ENCODE peak calls at places on chromosomes 13 and 19, in five cellular contexts. One of them, this sample, is unnamed.

GRCh38 chr19:8216357-8216756 is 7.2 kb downstream of the CERS4 start:
- DNase-seq in stimulated activated CD8-positive, alpha-beta memory T cell treated with anti-CD3 and anti-CD28 coated beads, Interleukin-15, amount 100 ng/mL, for 4 hours: no peak
- DNase-seq in activated effector memory CD4-positive, alpha-beta T cell treated with anti-CD3 and anti-CD28 coated beads, Interleukin-2, amount 50 U/mL, for 16 hours: no peak
- DNase-seq in activated CD8-positive, alpha-beta memory T cell treated with anti-CD3 and anti-CD28 coated beads for 48 hours: no peak
- DNase-seq in stimulated activated naive B cell treated with anti-CD40 and anti-IgM and Interleukin-4, amounts not matched to agents 10 μg/mL and 1 μg/mL and 100 μg/mL, for 72 hours: no peak
- DNase-seq in this sample: no peak

GRCh38 chr19:44767295-44768180 is 10.2 kb upstream of the CBLC start:
- DNase-seq in activated CD8-positive, alpha-beta memory T cell treated with anti-CD3 and anti-CD28 coated beads for 48 hours: no peak
- DNase-seq in stimulated activated naive B cell treated with anti-CD40 and anti-IgM and Interleukin-4, amounts not matched to agents 10 μg/mL and 1 μg/mL and 100 μg/mL, for 72 hours: no peak
- DNase-seq in stimulated activated CD8-positive, alpha-beta memory T cell treated with anti-CD3 and anti-CD28 coated beads, Interleukin-15, amount 100 ng/mL, for 4 hours: no peak
- DNase-seq in activated effector memory CD4-positive, alpha-beta T cell treated with anti-CD3 and anti-CD28 coated beads, Interleukin-2, amount 50 U/mL, for 16 hours: no peak
- DNase-seq in this sample: no peak

GRCh38 chr19:48755787-48756674 is 707 bp downstream of the FGF21 start:
- DNase-seq in stimulated activated naive B cell treated with anti-CD40 and anti-IgM and Interleukin-4, amounts not matched to agents 10 μg/mL and 1 μg/mL and 100 μg/mL, for 72 hours: no peak
- DNase-seq in stimulated activated CD8-positive, alpha-beta memory T cell treated with anti-CD3 and anti-CD28 coated beads, Interleukin-15, amount 100 ng/mL, for 4 hours: no peak
- DNase-seq in activated effector memory CD4-positive, alpha-beta T cell treated with anti-CD3 and anti-CD28 coated beads, Interleukin-2, amount 50 U/mL, for 16 hours: no peak
- DNase-seq in activated CD8-positive, alpha-beta memory T cell treated with anti-CD3 and anti-CD28 coated beads for 48 hours: no peak
- DNase-seq in this sample: no peak

GRCh38 chr19:8545743-8546142 is 31.5 kb downstream of the MYO1F start:
- DNase-seq in activated CD8-positive, alpha-beta memory T cell treated with anti-CD3 and anti-CD28 coated beads for 48 hours: no peak
- DNase-seq in stimulated activated naive B cell treated with anti-CD40 and anti-IgM and Interleukin-4, amounts not matched to agents 10 μg/mL and 1 μg/mL and 100 μg/mL, for 72 hours: no peak
- DNase-seq in activated effector memory CD4-positive, alpha-beta T cell treated with anti-CD3 and anti-CD28 coated beads, Interleukin-2, amount 50 U/mL, for 16 hours: no peak
- DNase-seq in stimulated activated CD8-positive, alpha-beta memory T cell treated with anti-CD3 and anti-CD28 coated beads, Interleukin-15, amount 100 ng/mL, for 4 hours: no peak
- DNase-seq in this sample: no peak

GRCh38 chr13:27970382-27971235 is 1.5 kb upstream of the CDX2 start:
- DNase-seq in activated effector memory CD4-positive, alpha-beta T cell treated with anti-CD3 and anti-CD28 coated beads, Interleukin-2, amount 50 U/mL, for 16 hours: no peak
- DNase-seq in stimulated activated CD8-positive, alpha-beta memory T cell treated with anti-CD3 and anti-CD28 coated beads, Interleukin-15, amount 100 ng/mL, for 4 hours: no peak
- DNase-seq in activated CD8-positive, alpha-beta memory T cell treated with anti-CD3 and anti-CD28 coated beads for 48 hours: no peak
- DNase-seq in stimulated activated naive B cell treated with anti-CD40 and anti-IgM and Interleukin-4, amounts not matched to agents 10 μg/mL and 1 μg/mL and 100 μg/mL, for 72 hours: no peak
- DNase-seq in this sample: no peak

GRCh38 chr19:34224996-34225658 is 29.2 kb upstream of the GARRE1 start:
- DNase-seq in activated CD8-positive, alpha-beta memory T cell treated with anti-CD3 and anti-CD28 coated beads for 48 hours: no peak
- DNase-seq in stimulated activated naive B cell treated with anti-CD40 and anti-IgM and Interleukin-4, amounts not matched to agents 10 μg/mL and 1 μg/mL and 100 μg/mL, for 72 hours: no peak
- DNase-seq in stimulated activated CD8-positive, alpha-beta memory T cell treated with anti-CD3 and anti-CD28 coated beads, Interleukin-15, amount 100 ng/mL, for 4 hours: no peak
- DNase-seq in activated effector memory CD4-positive, alpha-beta T cell treated with anti-CD3 and anti-CD28 coated beads, Interleukin-2, amount 50 U/mL, for 16 hours: no peak
- DNase-seq in this sample: peak; percentile 63

GRCh38 chr19:57829316-57829715 is 783 bp upstream of the ZNF587B start:
- DNase-seq in activated effector memory CD4-positive, alpha-beta T cell treated with anti-CD3 and anti-CD28 coated beads, Interleukin-2, amount 50 U/mL, for 16 hours: no peak
- DNase-seq in stimulated activated CD8-positive, alpha-beta memory T cell treated with anti-CD3 and anti-CD28 coated beads, Interleukin-15, amount 100 ng/mL, for 4 hours: no peak
- DNase-seq in activated CD8-positive, alpha-beta memory T cell treated with anti-CD3 and anti-CD28 coated beads for 48 hours: no peak
- DNase-seq in stimulated activated naive B cell treated with anti-CD40 and anti-IgM and Interleukin-4, amounts not matched to agents 10 μg/mL and 1 μg/mL and 100 μg/mL, for 72 hours: no peak
- DNase-seq in this sample: peak; percentile 71

GRCh38 chr19:33214621-33215020 is 11.0 kb downstream of the SLC7A10 start:
- DNase-seq in activated CD8-positive, alpha-beta memory T cell treated with anti-CD3 and anti-CD28 coated beads for 48 hours: no peak
- DNase-seq in stimulated activated naive B cell treated with anti-CD40 and anti-IgM and Interleukin-4, amounts not matched to agents 10 μg/mL and 1 μg/mL and 100 μg/mL, for 72 hours: no peak
- DNase-seq in stimulated activated CD8-positive, alpha-beta memory T cell treated with anti-CD3 and anti-CD28 coated beads, Interleukin-15, amount 100 ng/mL, for 4 hours: no peak
- DNase-seq in activated effector memory CD4-positive, alpha-beta T cell treated with anti-CD3 and anti-CD28 coated beads, Interleukin-2, amount 50 U/mL, for 16 hours: no peak
- DNase-seq in this sample: no peak

GRCh38 chr19:35860818-35861639 is 4.3 kb downstream of the KIRREL2 start:
- DNase-seq in stimulated activated naive B cell treated with anti-CD40 and anti-IgM and Interleukin-4, amounts not matched to agents 10 μg/mL and 1 μg/mL and 100 μg/mL, for 72 hours: no peak
- DNase-seq in activated effector memory CD4-positive, alpha-beta T cell treated with anti-CD3 and anti-CD28 coated beads, Interleukin-2, amount 50 U/mL, for 16 hours: no peak
- DNase-seq in stimulated activated CD8-positive, alpha-beta memory T cell treated with anti-CD3 and anti-CD28 coated beads, Interleukin-15, amount 100 ng/mL, for 4 hours: no peak
- DNase-seq in activated CD8-positive, alpha-beta memory T cell treated with anti-CD3 and anti-CD28 coated beads for 48 hours: no peak
- DNase-seq in this sample: no peak

GRCh38 chr19:2166741-2167738 is 3.3 kb downstream of the DOT1L start:
- DNase-seq in activated effector memory CD4-positive, alpha-beta T cell treated with anti-CD3 and anti-CD28 coated beads, Interleukin-2, amount 50 U/mL, for 16 hours: no peak
- DNase-seq in activated CD8-positive, alpha-beta memory T cell treated with anti-CD3 and anti-CD28 coated beads for 48 hours: no peak
- DNase-seq in stimulated activated naive B cell treated with anti-CD40 and anti-IgM and Interleukin-4, amounts not matched to agents 10 μg/mL and 1 μg/mL and 100 μg/mL, for 72 hours: no peak
- DNase-seq in stimulated activated CD8-positive, alpha-beta memory T cell treated with anti-CD3 and anti-CD28 coated beads, Interleukin-15, amount 100 ng/mL, for 4 hours: no peak
- DNase-seq in this sample: no peak

GRCh38 chr13:111247552-111247951 is 72.9 kb upstream of the TEX29 start:
- DNase-seq in stimulated activated naive B cell treated with anti-CD40 and anti-IgM and Interleukin-4, amounts not matched to agents 10 μg/mL and 1 μg/mL and 100 μg/mL, for 72 hours: no peak
- DNase-seq in activated CD8-positive, alpha-beta memory T cell treated with anti-CD3 and anti-CD28 coated beads for 48 hours: no peak
- DNase-seq in activated effector memory CD4-positive, alpha-beta T cell treated with anti-CD3 and anti-CD28 coated beads, Interleukin-2, amount 50 U/mL, for 16 hours: no peak
- DNase-seq in stimulated activated CD8-positive, alpha-beta memory T cell treated with anti-CD3 and anti-CD28 coated beads, Interleukin-15, amount 100 ng/mL, for 4 hours: no peak
- DNase-seq in this sample: no peak

GRCh38 chr19:51771369-51771768 is 10.4 kb downstream of the FPR2 start:
- DNase-seq in stimulated activated naive B cell treated with anti-CD40 and anti-IgM and Interleukin-4, amounts not matched to agents 10 μg/mL and 1 μg/mL and 100 μg/mL, for 72 hours: no peak
- DNase-seq in activated effector memory CD4-positive, alpha-beta T cell treated with anti-CD3 and anti-CD28 coated beads, Interleukin-2, amount 50 U/mL, for 16 hours: no peak
- DNase-seq in activated CD8-positive, alpha-beta memory T cell treated with anti-CD3 and anti-CD28 coated beads for 48 hours: no peak
- DNase-seq in stimulated activated CD8-positive, alpha-beta memory T cell treated with anti-CD3 and anti-CD28 coated beads, Interleukin-15, amount 100 ng/mL, for 4 hours: no peak
- DNase-seq in this sample: no peak

GRCh38 chr19:50432221-50432626 is 468 bp upstream of the MYBPC2 start:
- DNase-seq in activated effector memory CD4-positive, alpha-beta T cell treated with anti-CD3 and anti-CD28 coated beads, Interleukin-2, amount 50 U/mL, for 16 hours: no peak
- DNase-seq in stimulated activated CD8-positive, alpha-beta memory T cell treated with anti-CD3 and anti-CD28 coated beads, Interleukin-15, amount 100 ng/mL, for 4 hours: no peak
- DNase-seq in activated CD8-positive, alpha-beta memory T cell treated with anti-CD3 and anti-CD28 coated beads for 48 hours: no peak
- DNase-seq in stimulated activated naive B cell treated with anti-CD40 and anti-IgM and Interleukin-4, amounts not matched to agents 10 μg/mL and 1 μg/mL and 100 μg/mL, for 72 hours: no peak
- DNase-seq in this sample: no peak

GRCh38 chr19:7230826-7231225 is 63.4 kb downstream of the INSR start:
- DNase-seq in stimulated activated naive B cell treated with anti-CD40 and anti-IgM and Interleukin-4, amounts not matched to agents 10 μg/mL and 1 μg/mL and 100 μg/mL, for 72 hours: no peak
- DNase-seq in activated CD8-positive, alpha-beta memory T cell treated with anti-CD3 and anti-CD28 coated beads for 48 hours: no peak
- DNase-seq in activated effector memory CD4-positive, alpha-beta T cell treated with anti-CD3 and anti-CD28 coated beads, Interleukin-2, amount 50 U/mL, for 16 hours: no peak
- DNase-seq in stimulated activated CD8-positive, alpha-beta memory T cell treated with anti-CD3 and anti-CD28 coated beads, Interleukin-15, amount 100 ng/mL, for 4 hours: no peak
- DNase-seq in this sample: no peak

GRCh38 chr19:35715355-35715809 is 2.4 kb upstream of the KMT2B start:
- DNase-seq in activated effector memory CD4-positive, alpha-beta T cell treated with anti-CD3 and anti-CD28 coated beads, Interleukin-2, amount 50 U/mL, for 16 hours: no peak
- DNase-seq in stimulated activated CD8-positive, alpha-beta memory T cell treated with anti-CD3 and anti-CD28 coated beads, Interleukin-15, amount 100 ng/mL, for 4 hours: no peak
- DNase-seq in activated CD8-positive, alpha-beta memory T cell treated with anti-CD3 and anti-CD28 coated beads for 48 hours: no peak
- DNase-seq in stimulated activated naive B cell treated with anti-CD40 and anti-IgM and Interleukin-4, amounts not matched to agents 10 μg/mL and 1 μg/mL and 100 μg/mL, for 72 hours: no peak
- DNase-seq in this sample: no peak

GRCh38 chr19:10227215-10227971 is 3.7 kb downstream of the S1PR2 start:
- DNase-seq in stimulated activated naive B cell treated with anti-CD40 and anti-IgM and Interleukin-4, amounts not matched to agents 10 μg/mL and 1 μg/mL and 100 μg/mL, for 72 hours: no peak
- DNase-seq in activated CD8-positive, alpha-beta memory T cell treated with anti-CD3 and anti-CD28 coated beads for 48 hours: no peak
- DNase-seq in activated effector memory CD4-positive, alpha-beta T cell treated with anti-CD3 and anti-CD28 coated beads, Interleukin-2, amount 50 U/mL, for 16 hours: no peak
- DNase-seq in stimulated activated CD8-positive, alpha-beta memory T cell treated with anti-CD3 and anti-CD28 coated beads, Interleukin-15, amount 100 ng/mL, for 4 hours: no peak
- DNase-seq in this sample: peak; percentile 99

GRCh38 chr19:50531171-50531612 is 17.5 kb upstream of the ASPDH start:
- DNase-seq in activated effector memory CD4-positive, alpha-beta T cell treated with anti-CD3 and anti-CD28 coated beads, Interleukin-2, amount 50 U/mL, for 16 hours: no peak
- DNase-seq in stimulated activated naive B cell treated with anti-CD40 and anti-IgM and Interleukin-4, amounts not matched to agents 10 μg/mL and 1 μg/mL and 100 μg/mL, for 72 hours: no peak
- DNase-seq in activated CD8-positive, alpha-beta memory T cell treated with anti-CD3 and anti-CD28 coated beads for 48 hours: no peak
- DNase-seq in stimulated activated CD8-positive, alpha-beta memory T cell treated with anti-CD3 and anti-CD28 coated beads, Interleukin-15, amount 100 ng/mL, for 4 hours: no peak
- DNase-seq in this sample: no peak

GRCh38 chr19:860481-861098 is 1.1 kb downstream of the CFD start:
- DNase-seq in activated effector memory CD4-positive, alpha-beta T cell treated with anti-CD3 and anti-CD28 coated beads, Interleukin-2, amount 50 U/mL, for 16 hours: peak; percentile 85
- DNase-seq in activated CD8-positive, alpha-beta memory T cell treated with anti-CD3 and anti-CD28 coated beads for 48 hours: no peak
- DNase-seq in stimulated activated naive B cell treated with anti-CD40 and anti-IgM and Interleukin-4, amounts not matched to agents 10 μg/mL and 1 μg/mL and 100 μg/mL, for 72 hours: peak; percentile 63
- DNase-seq in stimulated activated CD8-positive, alpha-beta memory T cell treated with anti-CD3 and anti-CD28 coated beads, Interleukin-15, amount 100 ng/mL, for 4 hours: no peak
- DNase-seq in this sample: no peak

GRCh38 chr13:38733146-38733545 is 46.3 kb downstream of the FREM2 start:
- DNase-seq in activated CD8-positive, alpha-beta memory T cell treated with anti-CD3 and anti-CD28 coated beads for 48 hours: no peak
- DNase-seq in stimulated activated naive B cell treated with anti-CD40 and anti-IgM and Interleukin-4, amounts not matched to agents 10 μg/mL and 1 μg/mL and 100 μg/mL, for 72 hours: no peak
- DNase-seq in activated effector memory CD4-positive, alpha-beta T cell treated with anti-CD3 and anti-CD28 coated beads, Interleukin-2, amount 50 U/mL, for 16 hours: no peak
- DNase-seq in stimulated activated CD8-positive, alpha-beta memory T cell treated with anti-CD3 and anti-CD28 coated beads, Interleukin-15, amount 100 ng/mL, for 4 hours: no peak
- DNase-seq in this sample: peak; percentile 53

GRCh38 chr13:32476892-32477291 is 49.0 kb upstream of the N4BP2L1 start:
- DNase-seq in stimulated activated CD8-positive, alpha-beta memory T cell treated with anti-CD3 and anti-CD28 coated beads, Interleukin-15, amount 100 ng/mL, for 4 hours: no peak
- DNase-seq in activated effector memory CD4-positive, alpha-beta T cell treated with anti-CD3 and anti-CD28 coated beads, Interleukin-2, amount 50 U/mL, for 16 hours: no peak
- DNase-seq in stimulated activated naive B cell treated with anti-CD40 and anti-IgM and Interleukin-4, amounts not matched to agents 10 μg/mL and 1 μg/mL and 100 μg/mL, for 72 hours: no peak
- DNase-seq in activated CD8-positive, alpha-beta memory T cell treated with anti-CD3 and anti-CD28 coated beads for 48 hours: no peak
- DNase-seq in this sample: no peak

GRCh38 chr19:2417881-2418406 is 9.4 kb downstream of the TIMM13 start:
- DNase-seq in stimulated activated CD8-positive, alpha-beta memory T cell treated with anti-CD3 and anti-CD28 coated beads, Interleukin-15, amount 100 ng/mL, for 4 hours: no peak
- DNase-seq in activated CD8-positive, alpha-beta memory T cell treated with anti-CD3 and anti-CD28 coated beads for 48 hours: no peak
- DNase-seq in stimulated activated naive B cell treated with anti-CD40 and anti-IgM and Interleukin-4, amounts not matched to agents 10 μg/mL and 1 μg/mL and 100 μg/mL, for 72 hours: no peak
- DNase-seq in activated effector memory CD4-positive, alpha-beta T cell treated with anti-CD3 and anti-CD28 coated beads, Interleukin-2, amount 50 U/mL, for 16 hours: no peak
- DNase-seq in this sample: no peak

GRCh38 chr13:51620165-51620983 is 36.1 kb downstream of the WDFY2 start:
- DNase-seq in stimulated activated CD8-positive, alpha-beta memory T cell treated with anti-CD3 and anti-CD28 coated beads, Interleukin-15, amount 100 ng/mL, for 4 hours: no peak
- DNase-seq in activated effector memory CD4-positive, alpha-beta T cell treated with anti-CD3 and anti-CD28 coated beads, Interleukin-2, amount 50 U/mL, for 16 hours: no peak
- DNase-seq in stimulated activated naive B cell treated with anti-CD40 and anti-IgM and Interleukin-4, amounts not matched to agents 10 μg/mL and 1 μg/mL and 100 μg/mL, for 72 hours: no peak
- DNase-seq in activated CD8-positive, alpha-beta memory T cell treated with anti-CD3 and anti-CD28 coated beads for 48 hours: no peak
- DNase-seq in this sample: no peak

GRCh38 chr19:29299416-29300380 is 86.7 kb upstream of the UQCRFS1 start:
- DNase-seq in stimulated activated naive B cell treated with anti-CD40 and anti-IgM and Interleukin-4, amounts not matched to agents 10 μg/mL and 1 μg/mL and 100 μg/mL, for 72 hours: no peak
- DNase-seq in activated effector memory CD4-positive, alpha-beta T cell treated with anti-CD3 and anti-CD28 coated beads, Interleukin-2, amount 50 U/mL, for 16 hours: peak; percentile 46
- DNase-seq in stimulated activated CD8-positive, alpha-beta memory T cell treated with anti-CD3 and anti-CD28 coated beads, Interleukin-15, amount 100 ng/mL, for 4 hours: no peak
- DNase-seq in activated CD8-positive, alpha-beta memory T cell treated with anti-CD3 and anti-CD28 coated beads for 48 hours: no peak
- DNase-seq in this sample: no peak

This sample was measured in foreskin melanocyte.